ENCODE peak calls at places on chromosomes 5 and 9, in nine cellular contexts. R is Peyer's patch; V is CD8-positive, alpha-beta T cell; N is PC-3; A is body of pancreas; B is CD8-positive, alpha-beta memory T cell; Y is psoas muscle; K is GM23248; T is gastrocnemius medialis. G is an unnamed sample.

GRCh38 chr5:124395287-124395686 is 351.2 kb downstream of the ZNF608 start:
- DNase-seq in R (no peak), V (no peak), N (no peak), A (no peak), B (no peak), Y (no peak), K (no peak), T (peak), G (peak)

GRCh38 chr5:30765227-30765626 is 428.3 kb upstream of the CDH6 start:
- DNase-seq in R (no peak), V (no peak), N (peak), A (no peak), B (no peak), Y (no peak), K (peak), T (no peak), G (no peak)

GRCh38 chr5:135635471-135635870 is 56.7 kb upstream of the CXCL14 start:
- DNase-seq in R (no peak), V (no peak), N (no peak), A (no peak), B (no peak), Y (no peak), K (no peak), T (no peak), G (no peak)

GRCh38 chr5:115369430-115370144 is 73.1 kb upstream of the CCDC112 start:
- DNase-seq in R (no peak), V (no peak), N (no peak), A (no peak), B (no peak), Y (no peak), K (no peak), T (no peak), G (no peak)

GRCh38 chr5:59450245-59450644 is 443.3 kb downstream of the PDE4D start:
- DNase-seq in R (no peak), V (no peak), N (peak), A (no peak), B (no peak), Y (no peak), K (no peak), T (no peak), G (no peak)

GRCh38 chr9:7238244-7238637 is 480.5 kb downstream of the KDM4C start:
- DNase-seq in R (no peak), V (no peak), N (no peak), A (no peak), B (no peak), Y (no peak), K (no peak), T (no peak), G (no peak)

GRCh38 chr5:3740546-3741371 is 145.1 kb downstream of the IRX1 start:
- DNase-seq in R (no peak), V (no peak), N (peak), A (no peak), B (no peak), Y (no peak), K (no peak), T (no peak), G (no peak)

GRCh38 chr9:92716557-92716956 is 46.6 kb upstream of the IPPK start:
- DNase-seq in R (peak), V (peak), N (peak), A (peak), B (peak), Y (peak), K (peak), T (peak), G (no peak)

GRCh38 chr5:176787676-176788075 is 22.7 kb upstream of the UNC5A start:
- DNase-seq in R (no peak), V (no peak), N (no peak), A (no peak), B (no peak), Y (no peak), K (no peak), T (no peak), G (no peak)

GRCh38 chr5:178387856-178388190 is 155.2 kb upstream of the PHYKPL start:
- DNase-seq in R (no peak), V (no peak), N (no peak), A (no peak), B (no peak), Y (no peak), K (no peak), T (no peak), G (no peak)

GRCh38 chr5:123089572-123089970 is 530 bp downstream of the PRDM6 start:
- DNase-seq in R (no peak), V (no peak), N (no peak), A (no peak), B (no peak), Y (peak), K (peak), T (no peak), G (no peak)

GRCh38 chr5:61744690-61745619 is 412.9 kb downstream of the ZSWIM6 start:
- DNase-seq in R (no peak), V (no peak), N (peak), A (peak), B (no peak), Y (no peak), K (no peak), T (no peak), G (no peak)

GRCh38 chr5:159616967-159617366 is 286.7 kb upstream of the IL12B start:
- DNase-seq in R (no peak), V (no peak), N (peak), A (no peak), B (no peak), Y (no peak), K (peak), T (no peak), G (no peak)

GRCh38 chr9:88745281-88746001 is 210.5 kb downstream of the NXNL2 start:
- DNase-seq in R (no peak), V (no peak), N (no peak), A (peak), B (no peak), Y (no peak), K (peak), T (no peak), G (no peak)

GRCh38 chr5:181260720-181261319 is at the start of gene TRIM52:
- DNase-seq in R (peak), V (peak), N (peak), A (peak), B (peak), Y (peak), K (peak), T (peak), G (no peak)

GRCh38 chr5:43421450-43422133 is 9.4 kb upstream of the CCL28 start:
- DNase-seq in R (no peak), V (no peak), N (no peak), A (no peak), B (no peak), Y (no peak), K (no peak), T (no peak), G (no peak)

GRCh38 chr9:8599937-8600336 is 800.4 kb upstream of the DMAC1 start:
- DNase-seq in R (no peak), V (no peak), N (no peak), A (no peak), B (no peak), Y (no peak), K (no peak), T (no peak), G (no peak)

GRCh38 chr5:169114466-169114865 is 186.5 kb downstream of the SLIT3 start:
- DNase-seq in R (no peak), V (no peak), N (no peak), A (no peak), B (no peak), Y (no peak), K (no peak), T (no peak), G (no peak)

GRCh38 chr9:134059661-134060395 is 8.0 kb downstream of the BRD3 start:
- DNase-seq in R (peak), V (no peak), N (no peak), A (peak), B (no peak), Y (no peak), K (no peak), T (peak), G (peak)

DNA sequence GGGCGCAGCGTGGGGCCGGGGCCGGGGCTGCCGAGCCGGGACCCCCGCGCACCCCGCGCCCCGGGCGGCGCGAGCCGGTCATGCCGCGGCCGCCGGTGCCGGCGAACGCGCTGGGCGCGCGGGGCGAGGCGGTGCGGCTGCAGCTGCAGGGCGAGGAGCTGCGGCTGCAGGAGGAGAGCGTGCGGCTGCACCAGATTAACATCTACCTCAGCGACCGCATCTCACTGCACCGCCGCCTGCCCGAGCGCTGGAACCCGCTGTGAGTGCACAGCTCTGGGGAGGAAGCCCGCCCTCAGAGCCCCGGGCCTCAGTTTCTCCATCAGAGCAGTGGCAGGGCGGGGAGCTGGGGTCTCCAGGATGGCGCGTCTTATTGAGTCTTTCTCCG is 333 bp downstream of the GALNT12 start:
- DNase-seq in R (no peak), V (peak), N (no peak), A (no peak), B (no peak), Y (no peak), K (peak), T (no peak), G (no peak)
- H3K27ac ChIP-seq in R (peak), V (no peak), N (peak), A (no peak), B (peak), Y (no peak), K (no peak), T (no peak), G (peak)

DNA sequence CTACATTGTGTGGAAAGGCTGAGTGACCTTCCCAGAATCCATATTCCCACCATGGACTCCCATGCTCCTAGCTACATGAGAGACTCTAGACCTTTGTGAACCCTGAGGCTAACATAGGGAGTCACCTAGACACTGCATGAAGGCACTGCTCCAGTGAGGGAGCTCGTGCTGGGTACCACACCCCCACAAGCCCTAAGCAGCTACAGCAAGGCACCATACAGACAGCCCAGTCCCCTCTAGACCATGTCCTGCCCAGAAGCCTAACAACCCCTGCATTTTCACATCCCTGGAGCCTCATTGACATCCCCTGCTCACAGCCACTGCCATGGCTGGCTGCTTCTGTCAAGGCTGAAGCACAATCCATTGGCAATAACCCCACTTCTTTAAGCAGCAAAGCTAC is 176.5 kb upstream of the CTNND2 start:
- DNase-seq in R (no peak), V (no peak), N (no peak), A (no peak), B (no peak), Y (no peak), K (no peak), T (no peak), G (no peak)
- H3K27ac ChIP-seq in R (no peak), V (no peak), N (no peak), A (no peak), B (no peak), Y (no peak), K (no peak), T (no peak), G (no peak)

DNA sequence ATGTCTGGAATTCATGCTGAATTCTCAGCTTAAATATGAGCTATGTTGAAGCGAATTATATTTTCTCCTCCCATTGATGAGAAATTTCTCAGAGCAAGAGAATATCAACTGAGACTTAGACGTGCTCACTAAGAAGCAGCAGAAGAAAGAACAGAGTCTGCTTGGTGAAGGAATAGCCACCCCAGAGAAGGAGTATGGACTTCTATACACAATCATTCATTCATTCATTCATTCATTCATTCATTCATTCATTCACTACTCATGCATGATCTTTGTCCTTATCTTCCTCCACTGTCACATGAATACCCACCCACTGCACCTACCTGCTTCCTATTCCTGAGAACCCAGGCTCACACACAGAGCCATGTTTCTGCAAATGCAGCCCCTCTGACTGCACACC is 206.6 kb downstream of the DEPDC1B start:
- DNase-seq in R (no peak), V (no peak), N (no peak), A (no peak), B (no peak), Y (no peak), K (no peak), T (no peak), G (no peak)
- H3K27ac ChIP-seq in R (no peak), V (no peak), N (peak), A (no peak), B (no peak), Y (no peak), K (no peak), T (no peak), G (no peak)

DNA sequence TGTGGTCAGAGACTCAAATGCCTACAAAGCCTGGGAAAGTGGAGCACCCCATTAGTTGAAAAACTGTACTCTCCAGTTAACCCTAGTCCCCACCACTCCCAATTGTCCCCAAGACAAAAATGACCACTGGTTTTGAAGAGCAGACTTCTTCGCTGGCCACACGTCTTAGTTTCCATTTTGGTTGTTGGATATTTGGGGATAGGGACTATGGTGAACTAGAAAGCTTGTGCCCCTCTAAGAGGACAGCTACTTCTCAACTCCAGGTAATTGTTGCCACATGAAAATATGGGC is 109.4 kb upstream of the SPRY4 start:
- DNase-seq in R (no peak), V (no peak), N (no peak), A (no peak), B (no peak), Y (no peak), K (no peak), T (no peak), G (no peak)
- H3K27ac ChIP-seq in R (no peak), V (no peak), N (no peak), A (no peak), B (no peak), Y (no peak), K (peak), T (no peak), G (no peak)

GRCh38 chr5:79754865-79755555 is 65.4 kb downstream of the CMYA5 start:
- DNase-seq in R (no peak), V (no peak), N (no peak), A (no peak), B (no peak), Y (no peak), K (no peak), T (no peak), G (no peak)
- H3K27ac ChIP-seq in R (no peak), V (no peak), N (no peak), A (no peak), B (no peak), Y (no peak), K (no peak), T (no peak), G (no peak)

GRCh38 chr5:128053291-128053954 is 30.1 kb upstream of the SLC12A2 start:
- DNase-seq in R (no peak), V (no peak), N (peak), A (no peak), B (no peak), Y (no peak), K (no peak), T (no peak), G (no peak)

DNA sequence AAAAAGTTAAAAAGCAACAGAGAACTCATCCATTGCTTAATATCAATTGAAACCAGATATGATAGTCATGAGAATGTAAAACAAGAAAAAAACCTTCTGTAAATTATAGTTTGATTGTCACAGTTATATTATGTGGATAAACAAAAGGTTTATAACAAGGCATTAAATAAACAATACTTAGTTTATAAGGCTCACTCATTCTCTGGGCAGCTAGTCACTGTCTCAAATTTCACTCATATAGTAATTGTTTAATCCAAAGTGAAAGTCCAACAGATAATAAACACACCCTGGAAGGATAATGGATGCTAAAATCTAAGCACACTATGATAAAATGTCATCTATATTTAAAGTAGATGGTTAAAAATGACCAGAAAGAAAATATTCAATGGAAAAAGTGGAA is 30.8 kb upstream of the SLC12A2 start:
- DNase-seq in R (no peak), V (no peak), N (peak), A (no peak), B (no peak), Y (no peak), K (no peak), T (no peak), G (no peak)
- H3K27ac ChIP-seq in R (no peak), V (no peak), N (peak), A (no peak), B (no peak), Y (no peak), K (no peak), T (no peak), G (no peak)

DNA sequence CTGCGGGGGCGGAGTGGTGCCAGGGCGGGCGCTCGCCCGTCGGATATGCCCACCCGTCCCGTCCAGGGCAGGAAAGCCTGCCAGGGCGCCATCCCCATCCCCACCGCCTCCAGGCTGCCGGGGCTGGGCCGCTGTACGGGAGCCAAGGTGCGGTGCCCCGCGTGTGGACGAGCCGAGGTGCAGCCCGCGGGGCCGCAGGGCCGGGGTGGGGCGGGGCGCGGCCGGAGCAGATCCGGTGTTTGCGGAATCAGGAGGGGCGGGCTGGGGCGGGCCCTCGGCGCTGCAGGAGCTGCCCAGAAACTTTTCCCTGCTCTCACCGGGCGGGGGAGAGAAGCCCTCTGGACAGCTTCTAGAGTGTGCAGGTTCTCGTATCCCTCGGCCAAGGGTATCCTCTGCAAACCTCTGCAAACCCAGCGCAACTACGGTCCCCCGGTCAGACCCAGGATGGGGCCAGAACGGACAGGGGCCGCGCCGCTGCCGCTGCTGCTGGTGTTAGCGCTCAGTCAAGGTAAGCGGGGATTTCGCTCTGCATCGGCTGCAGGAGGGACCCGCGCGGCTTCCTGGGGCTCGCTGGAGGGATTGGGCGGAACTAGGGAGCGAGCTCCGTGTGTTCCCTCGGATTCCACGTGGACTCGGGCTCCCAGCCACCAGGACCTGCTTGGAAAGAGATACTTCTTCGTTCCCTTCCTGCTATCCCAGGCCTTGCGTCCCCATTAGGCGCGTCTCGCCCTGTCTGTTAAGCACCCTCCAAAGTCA is at the start of gene ITGA2:
- DNase-seq in R (no peak), V (peak), N (peak), A (peak), B (peak), Y (peak), K (peak), T (peak), G (peak)
- H3K27ac ChIP-seq in R (peak), V (no peak), N (peak), A (peak), B (no peak), Y (peak), K (peak), T (no peak), G (peak)

GRCh38 chr5:95725937-95726810 is 5.0 kb upstream of the RHOBTB3 start:
- DNase-seq in R (no peak), V (no peak), N (no peak), A (no peak), B (no peak), Y (no peak), K (peak), T (no peak), G (no peak)
- H3K27ac ChIP-seq in R (no peak), V (no peak), N (no peak), A (peak), B (peak), Y (peak), K (peak), T (peak), G (no peak)

GRCh38 chr9:106869458-106869857 is 6.5 kb downstream of the ZNF462 start:
- DNase-seq in R (no peak), V (no peak), N (peak), A (no peak), B (no peak), Y (no peak), K (peak), T (no peak), G (no peak)
- H3K27ac ChIP-seq in R (no peak), V (no peak), N (no peak), A (peak), B (no peak), Y (peak), K (peak), T (peak), G (peak)

GRCh38 chr5:7317751-7318150 is 78.2 kb upstream of the ADCY2 start:
- DNase-seq in R (no peak), V (no peak), N (no peak), A (no peak), B (no peak), Y (no peak), K (peak), T (no peak), G (no peak)

GRCh38 chr5:7324919-7325318 is 71.0 kb upstream of the ADCY2 start:
- DNase-seq in R (no peak), V (no peak), N (no peak), A (no peak), B (no peak), Y (no peak), K (no peak), T (no peak), G (no peak)

GRCh38 chr5:7325975-7326911 is 69.7 kb upstream of the ADCY2 start:
- DNase-seq in R (no peak), V (no peak), N (no peak), A (peak), B (no peak), Y (no peak), K (peak), T (peak), G (no peak)

GRCh38 chr5:7320641-7321170 is 75.2 kb upstream of the ADCY2 start:
- DNase-seq in R (no peak), V (no peak), N (no peak), A (no peak), B (no peak), Y (no peak), K (peak), T (no peak), G (no peak)

DNA sequence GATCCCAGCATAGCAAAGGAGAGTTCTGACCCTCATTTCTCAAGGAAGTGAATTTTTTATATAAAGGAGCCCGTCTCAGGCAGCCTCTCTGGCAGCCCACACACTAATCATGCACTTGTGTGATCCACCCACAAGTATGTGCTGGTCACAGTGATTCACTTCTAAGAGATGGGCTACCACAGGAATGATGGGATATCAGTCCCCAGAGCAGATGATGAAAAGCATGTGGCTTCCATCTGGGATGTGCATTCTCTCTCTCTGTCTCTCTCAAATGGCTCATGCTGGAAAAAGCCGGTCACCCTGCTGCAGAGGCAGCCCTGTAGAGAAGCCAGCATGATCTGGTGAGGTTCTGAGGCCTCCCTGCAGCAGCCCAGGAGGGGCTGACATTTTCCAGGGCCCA is 74.2 kb upstream of the ADCY2 start:
- DNase-seq in R (no peak), V (no peak), N (no peak), A (peak), B (no peak), Y (no peak), K (peak), T (no peak), G (no peak)
- H3K27ac ChIP-seq in R (no peak), V (no peak), N (no peak), A (no peak), B (no peak), Y (no peak), K (peak), T (no peak), G (no peak)